ENCODE peak calls at places on chromosomes 12 and 14, in seven cellular contexts. One of them, this sample, is unnamed.

GRCh38 chr12:112798019-112798760 is 6.6 kb downstream of the RPH3A start:
- DNase-seq in tibial nerve: no peak
- DNase-seq in fibroblast of lung: no peak
- DNase-seq in A549: no peak
- DNase-seq in gastrocnemius medialis: no peak
- DNase-seq in OCI-LY7: no peak
- DNase-seq in cardiac muscle cell: no peak
- DNase-seq in this sample: no peak

GRCh38 chr14:106506901-106507305 is 980.5 kb downstream of the TMEM121 start:
- DNase-seq in fibroblast of lung: no peak
- DNase-seq in A549: no peak
- DNase-seq in cardiac muscle cell: no peak
- DNase-seq in tibial nerve: no peak
- DNase-seq in OCI-LY7: no peak
- DNase-seq in gastrocnemius medialis: no peak
- DNase-seq in this sample: no peak

GRCh38 chr12:53324113-53324778 is 2.8 kb upstream of the AAAS start:
- DNase-seq in OCI-LY7: peak
- DNase-seq in tibial nerve: no peak
- DNase-seq in fibroblast of lung: no peak
- DNase-seq in A549: no peak
- DNase-seq in cardiac muscle cell: peak
- DNase-seq in gastrocnemius medialis: no peak
- DNase-seq in this sample: peak

GRCh38 chr14:71554323-71554722 is 377.9 kb upstream of the RGS6 start:
- DNase-seq in A549: no peak
- DNase-seq in fibroblast of lung: no peak
- DNase-seq in OCI-LY7: peak
- DNase-seq in tibial nerve: no peak
- DNase-seq in gastrocnemius medialis: no peak
- DNase-seq in cardiac muscle cell: no peak
- DNase-seq in this sample: no peak

GRCh38 chr12:60205500-60205899 is 609.7 kb downstream of the SLC16A7 start:
- DNase-seq in cardiac muscle cell: peak
- DNase-seq in OCI-LY7: no peak
- DNase-seq in fibroblast of lung: peak
- DNase-seq in A549: no peak
- DNase-seq in tibial nerve: no peak
- DNase-seq in gastrocnemius medialis: no peak
- DNase-seq in this sample: no peak

GRCh38 chr12:58500399-58500798 is 419.9 kb downstream of the LRIG3 start:
- DNase-seq in cardiac muscle cell: no peak
- DNase-seq in gastrocnemius medialis: no peak
- DNase-seq in OCI-LY7: no peak
- DNase-seq in A549: no peak
- DNase-seq in fibroblast of lung: no peak
- DNase-seq in tibial nerve: no peak
- DNase-seq in this sample: no peak

GRCh38 chr12:117863004-117863709 is 105.6 kb downstream of the KSR2 start:
- DNase-seq in fibroblast of lung: peak
- DNase-seq in OCI-LY7: no peak
- DNase-seq in cardiac muscle cell: no peak
- DNase-seq in A549: no peak
- DNase-seq in gastrocnemius medialis: no peak
- DNase-seq in tibial nerve: no peak
- DNase-seq in this sample: no peak

GRCh38 chr12:118980407-118981014 is 830 bp upstream of the SRRM4 start:
- DNase-seq in fibroblast of lung: no peak
- DNase-seq in cardiac muscle cell: peak
- DNase-seq in gastrocnemius medialis: no peak
- DNase-seq in tibial nerve: no peak
- DNase-seq in A549: no peak
- DNase-seq in OCI-LY7: no peak
- DNase-seq in this sample: no peak

GRCh38 chr12:52814710-52815155 is 817 bp upstream of the KRT4 start:
- DNase-seq in tibial nerve: no peak
- DNase-seq in gastrocnemius medialis: no peak
- DNase-seq in A549: no peak
- DNase-seq in fibroblast of lung: no peak
- DNase-seq in OCI-LY7: no peak
- DNase-seq in cardiac muscle cell: no peak
- DNase-seq in this sample: no peak

GRCh38 chr14:64707661-64708060 is 3.4 kb downstream of the PLEKHG3 start:
- DNase-seq in tibial nerve: no peak
- DNase-seq in cardiac muscle cell: no peak
- DNase-seq in gastrocnemius medialis: no peak
- DNase-seq in A549: peak
- DNase-seq in fibroblast of lung: peak
- DNase-seq in OCI-LY7: no peak
- DNase-seq in this sample: peak

GRCh38 chr12:87814625-87815024 is 214.6 kb downstream of the C12orf50 start:
- DNase-seq in gastrocnemius medialis: no peak
- DNase-seq in fibroblast of lung: peak
- DNase-seq in cardiac muscle cell: no peak
- DNase-seq in OCI-LY7: no peak
- DNase-seq in tibial nerve: no peak
- DNase-seq in A549: no peak
- DNase-seq in this sample: no peak

GRCh38 chr12:26124491-26125450 is at the start of gene BHLHE41:
- DNase-seq in A549: peak
- DNase-seq in OCI-LY7: no peak
- DNase-seq in fibroblast of lung: peak
- DNase-seq in cardiac muscle cell: peak
- DNase-seq in tibial nerve: peak
- DNase-seq in gastrocnemius medialis: peak
- DNase-seq in this sample: peak

GRCh38 chr12:44812062-44812461 is 64.1 kb downstream of the NELL2 start:
- DNase-seq in tibial nerve: no peak
- DNase-seq in gastrocnemius medialis: no peak
- DNase-seq in OCI-LY7: peak
- DNase-seq in A549: no peak
- DNase-seq in fibroblast of lung: no peak
- DNase-seq in cardiac muscle cell: no peak
- DNase-seq in this sample: no peak

DNA sequence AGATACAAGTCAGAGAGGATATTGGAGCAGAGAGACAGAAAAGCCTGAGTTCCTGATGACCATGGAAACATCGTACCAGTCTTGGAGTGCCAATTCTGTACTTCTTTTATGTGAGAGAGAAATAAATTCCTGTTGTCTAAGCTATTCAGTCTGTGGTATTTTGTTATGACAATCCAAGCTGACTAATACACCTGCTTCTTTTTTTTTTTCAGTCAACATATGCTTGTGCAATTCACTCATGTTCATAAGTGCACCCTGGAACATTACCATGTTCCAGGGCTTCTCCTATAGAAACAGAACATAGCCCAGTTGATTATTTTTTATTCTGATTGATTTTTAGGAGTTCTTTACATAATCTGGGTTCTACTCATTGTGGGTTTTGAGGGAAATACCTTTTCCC is 1.7 kb upstream of the CHPT1 start:
- DNase-seq in OCI-LY7: no peak
- DNase-seq in tibial nerve: no peak
- DNase-seq in gastrocnemius medialis: no peak
- DNase-seq in cardiac muscle cell: no peak
- DNase-seq in fibroblast of lung: peak
- DNase-seq in A549: no peak
- DNase-seq in this sample: no peak
- H3K27ac ChIP-seq in OCI-LY7: no peak
- H3K27ac ChIP-seq in tibial nerve: peak
- H3K27ac ChIP-seq in gastrocnemius medialis: peak
- H3K27ac ChIP-seq in cardiac muscle cell: no peak
- H3K27ac ChIP-seq in fibroblast of lung: no peak
- H3K27ac ChIP-seq in A549: no peak
- H3K27ac ChIP-seq in this sample: no peak

DNA sequence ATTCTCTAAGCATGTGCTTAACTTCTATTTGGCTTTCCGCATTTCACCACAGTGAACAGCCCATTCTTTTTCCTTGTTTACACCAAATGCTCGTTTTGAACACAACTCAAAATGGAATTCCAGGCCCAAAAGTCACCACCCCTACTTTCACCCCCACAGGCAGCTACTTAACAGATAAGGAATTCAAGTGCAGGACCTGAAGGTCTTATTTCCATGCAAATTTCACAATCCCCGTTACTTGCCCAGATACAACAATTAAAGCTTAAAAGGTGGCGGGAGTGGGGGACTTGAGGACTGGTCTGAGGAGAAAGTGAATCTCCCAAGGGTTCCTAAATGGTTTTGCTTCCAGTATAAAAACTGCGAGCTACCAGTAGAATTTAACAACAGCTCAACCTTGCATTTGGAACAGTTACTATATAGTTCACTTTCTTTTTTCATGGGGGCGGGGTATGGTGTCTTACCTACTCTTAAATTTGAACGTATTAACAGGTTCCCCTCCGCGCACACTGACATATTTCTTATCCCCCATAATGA is 3.7 kb downstream of the USP44 start:
- DNase-seq in A549: no peak
- DNase-seq in cardiac muscle cell: peak
- DNase-seq in gastrocnemius medialis: no peak
- DNase-seq in tibial nerve: no peak
- DNase-seq in OCI-LY7: peak
- DNase-seq in fibroblast of lung: peak
- DNase-seq in this sample: no peak
- H3K4me3 ChIP-seq in A549: peak
- H3K4me3 ChIP-seq in cardiac muscle cell: peak
- H3K4me3 ChIP-seq in gastrocnemius medialis: peak
- H3K4me3 ChIP-seq in tibial nerve: peak
- H3K4me3 ChIP-seq in OCI-LY7: peak
- H3K4me3 ChIP-seq in fibroblast of lung: peak
- H3K4me3 ChIP-seq in this sample: peak

GRCh38 chr12:124273630-124274029 is 21.3 kb upstream of the RFLNA start:
- DNase-seq in fibroblast of lung: peak
- DNase-seq in gastrocnemius medialis: no peak
- DNase-seq in tibial nerve: no peak
- DNase-seq in OCI-LY7: peak
- DNase-seq in A549: peak
- DNase-seq in cardiac muscle cell: peak
- DNase-seq in this sample: no peak
- TF ChIP-seq CTCF in fibroblast of lung: no peak
- TF ChIP-seq CTCF in gastrocnemius medialis: no peak
- TF ChIP-seq CTCF in tibial nerve: no peak
- TF ChIP-seq CTCF in OCI-LY7: peak
- TF ChIP-seq CTCF in A549: no peak
- TF ChIP-seq CTCF in cardiac muscle cell: peak
- TF ChIP-seq CTCF in this sample: no peak

DNA sequence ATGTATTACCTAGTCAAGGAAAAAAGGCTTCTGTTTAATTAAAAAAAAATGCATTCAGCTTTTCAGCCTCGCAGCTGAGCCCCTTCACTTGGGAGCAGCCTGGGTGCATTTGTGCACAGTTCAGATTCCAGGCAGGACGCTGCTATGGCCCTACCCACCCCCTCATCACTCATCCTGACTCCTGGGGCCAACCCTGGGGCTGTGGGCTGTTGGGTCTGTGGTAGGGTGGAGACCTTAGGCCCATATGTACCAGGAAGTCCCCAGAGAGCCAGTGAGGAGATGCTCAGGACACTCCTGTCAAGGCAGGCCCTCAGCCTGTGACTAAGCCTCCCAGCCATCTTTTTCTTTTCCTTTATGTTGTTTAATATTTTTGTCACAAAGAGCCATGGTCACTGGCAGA is 9.3 kb upstream of the CDCA4 start:
- DNase-seq in fibroblast of lung: no peak
- DNase-seq in gastrocnemius medialis: no peak
- DNase-seq in OCI-LY7: no peak
- DNase-seq in cardiac muscle cell: no peak
- DNase-seq in tibial nerve: no peak
- DNase-seq in A549: no peak
- DNase-seq in this sample: no peak
- H3K27ac ChIP-seq in fibroblast of lung: no peak
- H3K27ac ChIP-seq in gastrocnemius medialis: no peak
- H3K27ac ChIP-seq in OCI-LY7: no peak
- H3K27ac ChIP-seq in cardiac muscle cell: no peak
- H3K27ac ChIP-seq in tibial nerve: no peak
- H3K27ac ChIP-seq in A549: peak
- H3K27ac ChIP-seq in this sample: no peak

This sample was measured in coronary artery.